ENCODE peak calls at places on chromosomes 3 and 15, in five cellular contexts. One of them, this sample, is unnamed.

GRCh38 chr3:71425491-71426071 is 157.9 kb downstream of the FOXP1 start:
- DNase-seq in heart right ventricle: no peak
- DNase-seq in psoas muscle: no peak
- DNase-seq in cardiac fibroblast: no peak
- DNase-seq in cardiac muscle cell: no peak
- DNase-seq in this sample: no peak

GRCh38 chr15:43977072-43977884 is 150.5 kb downstream of the WDR76 start:
- DNase-seq in psoas muscle: no peak
- DNase-seq in cardiac muscle cell: no peak
- DNase-seq in cardiac fibroblast: no peak
- DNase-seq in heart right ventricle: no peak
- DNase-seq in this sample: no peak

GRCh38 chr15:101118116-101118515 is 133.7 kb downstream of the CHSY1 start:
- DNase-seq in cardiac muscle cell: no peak
- DNase-seq in cardiac fibroblast: no peak
- DNase-seq in psoas muscle: no peak
- DNase-seq in heart right ventricle: no peak
- DNase-seq in this sample: no peak

GRCh38 chr15:73346735-73347312 is 21.9 kb downstream of the HCN4 start:
- DNase-seq in cardiac fibroblast: peak
- DNase-seq in psoas muscle: peak
- DNase-seq in heart right ventricle: peak
- DNase-seq in cardiac muscle cell: peak
- DNase-seq in this sample: no peak

GRCh38 chr15:62957130-62957529 is 85.4 kb upstream of the TPM1 start:
- DNase-seq in psoas muscle: no peak
- DNase-seq in cardiac muscle cell: no peak
- DNase-seq in cardiac fibroblast: no peak
- DNase-seq in heart right ventricle: no peak
- DNase-seq in this sample: no peak

GRCh38 chr3:194269610-194270145 is 81.5 kb downstream of the CPN2 start:
- DNase-seq in heart right ventricle: peak
- DNase-seq in cardiac muscle cell: peak
- DNase-seq in psoas muscle: peak
- DNase-seq in cardiac fibroblast: peak
- DNase-seq in this sample: peak

GRCh38 chr15:93037341-93038063 is 51.5 kb downstream of the RGMA start:
- DNase-seq in psoas muscle: peak
- DNase-seq in heart right ventricle: peak
- DNase-seq in cardiac muscle cell: peak
- DNase-seq in cardiac fibroblast: peak
- DNase-seq in this sample: peak

GRCh38 chr15:42611532-42611931 is 36.1 kb downstream of the STARD9 start:
- DNase-seq in cardiac fibroblast: no peak
- DNase-seq in cardiac muscle cell: no peak
- DNase-seq in psoas muscle: no peak
- DNase-seq in heart right ventricle: no peak
- DNase-seq in this sample: no peak

GRCh38 chr3:53643757-53644156 is 149.3 kb downstream of the CACNA1D start:
- DNase-seq in heart right ventricle: no peak
- DNase-seq in cardiac fibroblast: no peak
- DNase-seq in psoas muscle: no peak
- DNase-seq in cardiac muscle cell: no peak
- DNase-seq in this sample: no peak

GRCh38 chr3:184786271-184787010 is 25.5 kb upstream of the VPS8 start:
- DNase-seq in cardiac fibroblast: peak
- DNase-seq in cardiac muscle cell: peak
- DNase-seq in heart right ventricle: peak
- DNase-seq in psoas muscle: peak
- DNase-seq in this sample: peak

GRCh38 chr3:141380279-141380678 is 12.0 kb downstream of the ZBTB38 start:
- DNase-seq in heart right ventricle: no peak
- DNase-seq in cardiac muscle cell: no peak
- DNase-seq in cardiac fibroblast: no peak
- DNase-seq in psoas muscle: no peak
- DNase-seq in this sample: no peak

GRCh38 chr3:126414961-126415660 is 20.4 kb downstream of the CFAP100 start:
- DNase-seq in cardiac muscle cell: no peak
- DNase-seq in cardiac fibroblast: no peak
- DNase-seq in psoas muscle: no peak
- DNase-seq in heart right ventricle: no peak
- DNase-seq in this sample: no peak

GRCh38 chr15:68969298-68969697 is 39.0 kb downstream of the SPESP1 start:
- DNase-seq in psoas muscle: no peak
- DNase-seq in cardiac muscle cell: no peak
- DNase-seq in cardiac fibroblast: no peak
- DNase-seq in heart right ventricle: no peak
- DNase-seq in this sample: no peak

GRCh38 chr3:354433-354832 is 157.9 kb downstream of the CHL1 start:
- DNase-seq in cardiac muscle cell: peak
- DNase-seq in cardiac fibroblast: peak
- DNase-seq in heart right ventricle: no peak
- DNase-seq in psoas muscle: no peak
- DNase-seq in this sample: no peak

GRCh38 chr3:13277130-13277783 is 142.9 kb downstream of the NUP210 start:
- DNase-seq in heart right ventricle: no peak
- DNase-seq in cardiac muscle cell: no peak
- DNase-seq in cardiac fibroblast: no peak
- DNase-seq in psoas muscle: peak
- DNase-seq in this sample: no peak

GRCh38 chr15:99734575-99734974 is 1.3 kb upstream of the LYSMD4 start:
- DNase-seq in cardiac muscle cell: no peak
- DNase-seq in psoas muscle: no peak
- DNase-seq in heart right ventricle: no peak
- DNase-seq in cardiac fibroblast: no peak
- DNase-seq in this sample: no peak

GRCh38 chr15:68644088-68644904 is 65.5 kb downstream of the CORO2B start:
- DNase-seq in psoas muscle: no peak
- DNase-seq in cardiac muscle cell: peak
- DNase-seq in cardiac fibroblast: peak
- DNase-seq in heart right ventricle: no peak
- DNase-seq in this sample: no peak

GRCh38 chr3:128071771-128072453 is 19.7 kb downstream of the SEC61A1 start:
- DNase-seq in psoas muscle: no peak
- DNase-seq in cardiac fibroblast: no peak
- DNase-seq in cardiac muscle cell: no peak
- DNase-seq in heart right ventricle: no peak
- DNase-seq in this sample: no peak

GRCh38 chr3:128074851-128075515 is 22.7 kb downstream of the SEC61A1 start:
- DNase-seq in psoas muscle: no peak
- DNase-seq in cardiac muscle cell: no peak
- DNase-seq in heart right ventricle: no peak
- DNase-seq in cardiac fibroblast: no peak
- DNase-seq in this sample: no peak

GRCh38 chr3:128072454-128073184 is 20.4 kb downstream of the SEC61A1 start:
- DNase-seq in cardiac muscle cell: no peak
- DNase-seq in psoas muscle: no peak
- DNase-seq in cardiac fibroblast: no peak
- DNase-seq in heart right ventricle: no peak
- DNase-seq in this sample: no peak

GRCh38 chr3:128073185-128073725 is 21.0 kb downstream of the SEC61A1 start:
- DNase-seq in psoas muscle: no peak
- DNase-seq in cardiac fibroblast: no peak
- DNase-seq in cardiac muscle cell: no peak
- DNase-seq in heart right ventricle: no peak
- DNase-seq in this sample: no peak

GRCh38 chr3:128073807-128074206 is 21.6 kb downstream of the SEC61A1 start:
- DNase-seq in heart right ventricle: no peak
- DNase-seq in cardiac muscle cell: peak
- DNase-seq in cardiac fibroblast: peak
- DNase-seq in psoas muscle: no peak
- DNase-seq in this sample: no peak
- TF ChIP-seq CTCF in heart right ventricle: no peak
- TF ChIP-seq CTCF in cardiac muscle cell: no peak
- TF ChIP-seq CTCF in cardiac fibroblast: peak
- TF ChIP-seq CTCF in psoas muscle: no peak
- TF ChIP-seq CTCF in this sample: no peak

GRCh38 chr3:60906283-60906682 is 345.0 kb downstream of the FHIT start:
- DNase-seq in heart right ventricle: no peak
- DNase-seq in cardiac fibroblast: no peak
- DNase-seq in cardiac muscle cell: no peak
- DNase-seq in psoas muscle: no peak
- DNase-seq in this sample: no peak
- TF ChIP-seq CTCF in heart right ventricle: no peak
- TF ChIP-seq CTCF in cardiac fibroblast: no peak
- TF ChIP-seq CTCF in cardiac muscle cell: no peak
- TF ChIP-seq CTCF in psoas muscle: no peak
- TF ChIP-seq CTCF in this sample: no peak

GRCh38 chr3:64717872-64718613 is 30.2 kb upstream of the ADAMTS9 start:
- DNase-seq in cardiac fibroblast: peak
- DNase-seq in cardiac muscle cell: peak
- DNase-seq in psoas muscle: no peak
- DNase-seq in heart right ventricle: no peak
- DNase-seq in this sample: no peak
- TF ChIP-seq CTCF in cardiac fibroblast: peak
- TF ChIP-seq CTCF in cardiac muscle cell: peak
- TF ChIP-seq CTCF in psoas muscle: peak
- TF ChIP-seq CTCF in heart right ventricle: peak
- TF ChIP-seq CTCF in this sample: no peak

DNA sequence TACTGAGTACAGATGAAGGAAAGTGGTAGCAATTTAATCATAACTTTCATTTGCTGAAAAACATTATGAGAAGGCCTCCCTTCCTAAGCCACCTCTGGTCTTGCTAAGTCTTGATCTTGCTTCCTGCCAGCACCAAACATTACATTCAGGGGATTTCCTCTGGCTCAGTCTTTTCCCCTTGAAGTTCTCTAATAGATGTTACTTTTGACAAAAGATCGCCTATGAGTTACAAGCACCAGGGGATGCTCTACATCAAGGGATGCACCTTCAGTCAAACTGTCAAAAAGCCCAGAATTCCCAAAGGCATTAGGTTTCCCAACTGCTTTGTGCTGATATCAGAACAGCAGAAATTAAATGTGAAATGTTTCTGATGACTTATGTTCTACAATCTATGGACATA is 47.3 kb downstream of the AQP9 start:
- DNase-seq in cardiac fibroblast: peak
- DNase-seq in heart right ventricle: no peak
- DNase-seq in psoas muscle: no peak
- DNase-seq in cardiac muscle cell: peak
- DNase-seq in this sample: no peak
- TF ChIP-seq CTCF in cardiac fibroblast: peak
- TF ChIP-seq CTCF in heart right ventricle: no peak
- TF ChIP-seq CTCF in psoas muscle: no peak
- TF ChIP-seq CTCF in cardiac muscle cell: peak
- TF ChIP-seq CTCF in this sample: no peak

GRCh38 chr3:57141719-57142118 is 23.4 kb downstream of the IL17RD start:
- DNase-seq in heart right ventricle: no peak
- DNase-seq in cardiac fibroblast: no peak
- DNase-seq in psoas muscle: no peak
- DNase-seq in cardiac muscle cell: no peak
- DNase-seq in this sample: no peak
- TF ChIP-seq CTCF in heart right ventricle: no peak
- TF ChIP-seq CTCF in cardiac fibroblast: no peak
- TF ChIP-seq CTCF in psoas muscle: no peak
- TF ChIP-seq CTCF in cardiac muscle cell: no peak
- TF ChIP-seq CTCF in this sample: no peak

GRCh38 chr3:108381531-108381930 is 85.2 kb downstream of the HHLA2 start:
- DNase-seq in cardiac muscle cell: no peak
- DNase-seq in psoas muscle: no peak
- DNase-seq in cardiac fibroblast: no peak
- DNase-seq in heart right ventricle: no peak
- DNase-seq in this sample: no peak
- TF ChIP-seq CTCF in cardiac muscle cell: no peak
- TF ChIP-seq CTCF in psoas muscle: no peak
- TF ChIP-seq CTCF in cardiac fibroblast: no peak
- TF ChIP-seq CTCF in heart right ventricle: no peak
- TF ChIP-seq CTCF in this sample: no peak

DNA sequence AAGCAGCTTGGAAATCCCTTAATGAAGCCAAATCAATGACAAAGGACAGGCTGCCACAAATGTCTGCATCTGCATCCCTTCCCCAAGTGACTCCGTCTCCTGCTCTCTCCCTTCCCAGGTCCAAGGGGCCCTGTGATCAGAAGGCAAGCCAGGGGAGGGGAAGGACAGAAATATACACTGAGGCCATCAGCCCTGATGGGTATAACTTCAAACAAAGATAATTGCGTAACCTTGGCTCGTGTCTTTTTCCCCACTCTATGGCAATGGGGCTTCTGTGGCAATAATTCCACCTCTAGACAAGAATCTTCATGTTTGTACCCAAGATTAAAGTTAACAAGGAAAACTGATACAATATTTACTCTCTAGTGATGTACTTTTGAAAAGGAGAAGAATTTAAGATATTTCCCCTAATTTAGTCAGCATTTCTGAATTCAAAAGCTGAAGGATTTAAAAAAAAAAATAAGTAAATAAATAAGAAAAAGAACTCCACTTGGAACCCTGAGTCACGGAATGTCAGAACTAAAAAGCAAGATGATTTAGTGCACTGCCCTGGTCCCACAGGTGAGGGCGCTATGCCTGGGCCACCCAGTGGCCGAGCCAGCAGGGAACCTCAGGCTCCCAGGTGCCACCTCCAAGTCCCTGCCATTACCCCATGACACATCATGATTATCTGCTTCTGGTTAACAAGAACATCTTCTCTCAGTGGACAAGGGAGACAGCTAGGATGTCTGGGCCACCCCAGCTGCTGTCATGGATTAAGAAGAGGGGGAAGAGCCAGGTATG is 154.5 kb downstream of the STT3B start:
- DNase-seq in heart right ventricle: no peak
- DNase-seq in cardiac fibroblast: no peak
- DNase-seq in cardiac muscle cell: no peak
- DNase-seq in psoas muscle: no peak
- DNase-seq in this sample: no peak
- TF ChIP-seq CTCF in heart right ventricle: no peak
- TF ChIP-seq CTCF in cardiac fibroblast: no peak
- TF ChIP-seq CTCF in cardiac muscle cell: no peak
- TF ChIP-seq CTCF in psoas muscle: no peak
- TF ChIP-seq CTCF in this sample: no peak